ENCODE peak calls at places on chromosomes 5 and 9, in nine cellular contexts. One of them, this sample, is unnamed. For H3K4me1 and H3K9me3, the result is how much of the 10 kb centered on the place peaks cover.

GRCh38 chr5:56479701-56480304 is 246.7 kb upstream of the ANKRD55 start:
- DNase-seq in left ventricle myocardium inferior: no peak
- DNase-seq in prostate gland: no peak
- DNase-seq in fibroblast of lung: no peak
- DNase-seq in heart left ventricle: no peak
- DNase-seq in GM23248: no peak
- DNase-seq in psoas muscle: no peak
- DNase-seq in CD8-positive, alpha-beta T cell: no peak
- DNase-seq in OCI-LY7: peak
- DNase-seq in this sample: no peak

GRCh38 chr9:126125177-126125576 is 201.5 kb upstream of the MVB12B start:
- DNase-seq in heart left ventricle: no peak
- DNase-seq in left ventricle myocardium inferior: no peak
- DNase-seq in CD8-positive, alpha-beta T cell: no peak
- DNase-seq in GM23248: no peak
- DNase-seq in fibroblast of lung: no peak
- DNase-seq in psoas muscle: no peak
- DNase-seq in prostate gland: no peak
- DNase-seq in OCI-LY7: no peak
- DNase-seq in this sample: no peak

GRCh38 chr9:87099383-87099782 is 152.1 kb upstream of the GAS1 start:
- DNase-seq in GM23248: peak
- DNase-seq in CD8-positive, alpha-beta T cell: no peak
- DNase-seq in heart left ventricle: no peak
- DNase-seq in OCI-LY7: no peak
- DNase-seq in fibroblast of lung: no peak
- DNase-seq in left ventricle myocardium inferior: no peak
- DNase-seq in prostate gland: no peak
- DNase-seq in psoas muscle: no peak
- DNase-seq in this sample: no peak

GRCh38 chr9:32579706-32580331 is 6.9 kb upstream of the NDUFB6 start:
- DNase-seq in OCI-LY7: peak
- DNase-seq in heart left ventricle: peak
- DNase-seq in fibroblast of lung: peak
- DNase-seq in GM23248: peak
- DNase-seq in CD8-positive, alpha-beta T cell: peak
- DNase-seq in psoas muscle: peak
- DNase-seq in prostate gland: peak
- DNase-seq in left ventricle myocardium inferior: peak
- DNase-seq in this sample: peak

GRCh38 chr5:113608113-113608551 is 94.6 kb downstream of the YTHDC2 start:
- DNase-seq in fibroblast of lung: peak
- DNase-seq in left ventricle myocardium inferior: no peak
- DNase-seq in GM23248: peak
- DNase-seq in heart left ventricle: no peak
- DNase-seq in psoas muscle: no peak
- DNase-seq in prostate gland: no peak
- DNase-seq in OCI-LY7: no peak
- DNase-seq in CD8-positive, alpha-beta T cell: no peak
- DNase-seq in this sample: no peak

GRCh38 chr9:107127608-107128007 is 155.5 kb upstream of the RAD23B start:
- DNase-seq in CD8-positive, alpha-beta T cell: no peak
- DNase-seq in fibroblast of lung: no peak
- DNase-seq in GM23248: no peak
- DNase-seq in left ventricle myocardium inferior: no peak
- DNase-seq in prostate gland: no peak
- DNase-seq in psoas muscle: no peak
- DNase-seq in heart left ventricle: no peak
- DNase-seq in OCI-LY7: no peak
- DNase-seq in this sample: no peak

GRCh38 chr9:6563036-6563435 is 82.5 kb downstream of the GLDC start:
- DNase-seq in left ventricle myocardium inferior: no peak
- DNase-seq in GM23248: no peak
- DNase-seq in heart left ventricle: no peak
- DNase-seq in fibroblast of lung: no peak
- DNase-seq in prostate gland: no peak
- DNase-seq in CD8-positive, alpha-beta T cell: no peak
- DNase-seq in OCI-LY7: no peak
- DNase-seq in psoas muscle: no peak
- DNase-seq in this sample: no peak

GRCh38 chr9:134724231-134724911 is 82.8 kb downstream of the COL5A1 start:
- DNase-seq in OCI-LY7: no peak
- DNase-seq in psoas muscle: peak
- DNase-seq in CD8-positive, alpha-beta T cell: no peak
- DNase-seq in GM23248: peak
- DNase-seq in heart left ventricle: no peak
- DNase-seq in left ventricle myocardium inferior: peak
- DNase-seq in fibroblast of lung: peak
- DNase-seq in prostate gland: no peak
- DNase-seq in this sample: no peak

GRCh38 chr5:42301349-42301748 is 121.9 kb upstream of the GHR start:
- DNase-seq in OCI-LY7: no peak
- DNase-seq in left ventricle myocardium inferior: no peak
- DNase-seq in GM23248: peak
- DNase-seq in fibroblast of lung: peak
- DNase-seq in psoas muscle: no peak
- DNase-seq in prostate gland: no peak
- DNase-seq in CD8-positive, alpha-beta T cell: no peak
- DNase-seq in heart left ventricle: no peak
- DNase-seq in this sample: no peak

GRCh38 chr5:14608169-14608568 is 26.6 kb downstream of the OTULINL start:
- DNase-seq in CD8-positive, alpha-beta T cell: no peak
- DNase-seq in prostate gland: no peak
- DNase-seq in psoas muscle: no peak
- DNase-seq in fibroblast of lung: no peak
- DNase-seq in OCI-LY7: no peak
- DNase-seq in left ventricle myocardium inferior: no peak
- DNase-seq in heart left ventricle: no peak
- DNase-seq in GM23248: no peak
- DNase-seq in this sample: no peak

GRCh38 chr9:70218767-70219166 is 40.0 kb upstream of the SMC5 start:
- DNase-seq in psoas muscle: no peak
- DNase-seq in fibroblast of lung: peak
- DNase-seq in CD8-positive, alpha-beta T cell: no peak
- DNase-seq in GM23248: peak
- DNase-seq in OCI-LY7: no peak
- DNase-seq in prostate gland: no peak
- DNase-seq in heart left ventricle: no peak
- DNase-seq in left ventricle myocardium inferior: no peak
- DNase-seq in this sample: no peak

GRCh38 chr9:137041134-137041533 is 4.8 kb downstream of the NPDC1 start:
- DNase-seq in GM23248: no peak
- DNase-seq in fibroblast of lung: no peak
- DNase-seq in CD8-positive, alpha-beta T cell: no peak
- DNase-seq in prostate gland: no peak
- DNase-seq in heart left ventricle: no peak
- DNase-seq in psoas muscle: no peak
- DNase-seq in left ventricle myocardium inferior: no peak
- DNase-seq in OCI-LY7: no peak
- DNase-seq in this sample: no peak
- H3K4me3 ChIP-seq in GM23248: no peak
- H3K4me3 ChIP-seq in fibroblast of lung: no peak
- H3K4me3 ChIP-seq in CD8-positive, alpha-beta T cell: no peak
- H3K4me3 ChIP-seq in prostate gland: no peak
- H3K4me3 ChIP-seq in heart left ventricle: no peak
- H3K4me3 ChIP-seq in psoas muscle: no peak
- H3K4me3 ChIP-seq in left ventricle myocardium inferior: no peak
- H3K4me3 ChIP-seq in OCI-LY7: no peak
- H3K4me3 ChIP-seq in this sample: no peak

GRCh38 chr5:57855831-57856230 is 373.2 kb upstream of the ACTBL2 start:
- DNase-seq in prostate gland: no peak
- DNase-seq in GM23248: no peak
- DNase-seq in left ventricle myocardium inferior: no peak
- DNase-seq in heart left ventricle: no peak
- DNase-seq in CD8-positive, alpha-beta T cell: no peak
- DNase-seq in fibroblast of lung: no peak
- DNase-seq in psoas muscle: no peak
- DNase-seq in OCI-LY7: no peak
- DNase-seq in this sample: no peak
- H3K4me1 ChIP-seq in prostate gland: under half
- H3K4me1 ChIP-seq in GM23248: under half
- H3K4me1 ChIP-seq in left ventricle myocardium inferior: under half
- H3K4me1 ChIP-seq in heart left ventricle: under half
- H3K4me1 ChIP-seq in CD8-positive, alpha-beta T cell: under half
- H3K4me1 ChIP-seq in fibroblast of lung: under half
- H3K4me1 ChIP-seq in psoas muscle: under half
- H3K4me1 ChIP-seq in OCI-LY7: under half
- H3K4me1 ChIP-seq in this sample: under half

DNA sequence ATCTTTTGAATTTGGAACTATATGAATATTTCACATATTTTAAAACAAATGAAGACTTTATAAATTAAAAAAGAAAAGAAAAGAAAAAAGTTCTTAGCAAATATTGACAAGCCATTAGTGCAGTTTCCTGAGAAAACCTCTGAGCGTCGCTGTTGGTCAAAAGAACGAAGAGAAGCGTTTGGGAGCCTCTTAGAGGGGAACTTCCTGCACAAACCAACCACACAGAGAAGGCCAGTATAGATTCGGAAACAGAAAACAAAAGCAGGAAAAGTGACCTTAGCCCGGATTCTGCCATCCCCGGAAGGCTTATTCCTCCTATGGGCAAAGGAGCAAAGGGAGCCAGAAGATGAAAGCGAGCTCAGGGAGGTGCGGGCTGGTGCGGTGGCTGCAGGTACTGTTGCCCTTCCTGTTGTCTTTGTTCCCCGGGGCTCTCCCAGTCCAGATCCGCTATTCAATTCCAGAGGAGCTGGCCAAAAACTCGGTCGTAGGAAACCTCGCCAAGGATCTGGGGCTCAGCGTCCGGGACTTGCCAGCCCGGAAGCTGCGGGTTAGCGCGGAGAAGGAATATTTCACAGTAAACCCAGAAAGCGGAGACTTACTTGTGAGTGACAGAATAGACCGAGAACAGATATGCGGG is at the start of gene PCDHGB2:
- DNase-seq in GM23248: peak
- DNase-seq in fibroblast of lung: peak
- DNase-seq in prostate gland: no peak
- DNase-seq in OCI-LY7: peak
- DNase-seq in psoas muscle: no peak
- DNase-seq in CD8-positive, alpha-beta T cell: no peak
- DNase-seq in left ventricle myocardium inferior: no peak
- DNase-seq in heart left ventricle: no peak
- DNase-seq in this sample: no peak
- H3K9me3 ChIP-seq in GM23248: under half
- H3K9me3 ChIP-seq in fibroblast of lung: under half
- H3K9me3 ChIP-seq in prostate gland: under half
- H3K9me3 ChIP-seq in OCI-LY7: under half
- H3K9me3 ChIP-seq in psoas muscle: under half
- H3K9me3 ChIP-seq in CD8-positive, alpha-beta T cell: under half
- H3K9me3 ChIP-seq in left ventricle myocardium inferior: half or more
- H3K9me3 ChIP-seq in heart left ventricle: half or more
- H3K9me3 ChIP-seq in this sample: under half

DNA sequence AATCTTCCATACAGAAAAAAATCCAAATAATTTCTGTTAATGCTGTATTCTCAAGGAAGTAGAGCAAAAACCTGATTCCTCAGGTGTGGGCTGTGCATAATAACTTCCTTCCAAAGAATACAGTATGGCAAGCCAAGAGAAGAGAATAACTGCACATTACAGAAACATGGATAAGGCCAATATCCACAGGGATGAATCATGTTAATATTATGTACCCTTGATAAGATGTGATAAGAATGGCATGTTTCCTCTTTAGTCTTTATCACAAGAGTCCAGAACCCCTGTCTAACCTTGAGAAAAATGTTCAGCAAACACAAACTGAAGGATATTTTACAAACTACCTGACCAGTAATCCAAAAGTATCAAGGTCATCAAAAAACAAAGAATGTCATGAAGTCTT is 795.8 kb downstream of the SEMA5A start:
- DNase-seq in GM23248: no peak
- DNase-seq in fibroblast of lung: no peak
- DNase-seq in OCI-LY7: no peak
- DNase-seq in left ventricle myocardium inferior: no peak
- DNase-seq in CD8-positive, alpha-beta T cell: no peak
- DNase-seq in prostate gland: no peak
- DNase-seq in heart left ventricle: no peak
- DNase-seq in psoas muscle: no peak
- DNase-seq in this sample: no peak
- H3K4me3 ChIP-seq in GM23248: no peak
- H3K4me3 ChIP-seq in fibroblast of lung: no peak
- H3K4me3 ChIP-seq in OCI-LY7: no peak
- H3K4me3 ChIP-seq in left ventricle myocardium inferior: no peak
- H3K4me3 ChIP-seq in CD8-positive, alpha-beta T cell: no peak
- H3K4me3 ChIP-seq in prostate gland: no peak
- H3K4me3 ChIP-seq in heart left ventricle: no peak
- H3K4me3 ChIP-seq in psoas muscle: no peak
- H3K4me3 ChIP-seq in this sample: no peak

GRCh38 chr5:173326501-173326960 is 1.7 kb downstream of the STC2 start:
- DNase-seq in left ventricle myocardium inferior: no peak
- DNase-seq in fibroblast of lung: peak
- DNase-seq in CD8-positive, alpha-beta T cell: no peak
- DNase-seq in GM23248: peak
- DNase-seq in heart left ventricle: no peak
- DNase-seq in prostate gland: no peak
- DNase-seq in OCI-LY7: no peak
- DNase-seq in psoas muscle: no peak
- DNase-seq in this sample: no peak
- H3K4me1 ChIP-seq in left ventricle myocardium inferior: half or more
- H3K4me1 ChIP-seq in fibroblast of lung: under half
- H3K4me1 ChIP-seq in CD8-positive, alpha-beta T cell: under half
- H3K4me1 ChIP-seq in GM23248: under half
- H3K4me1 ChIP-seq in heart left ventricle: under half
- H3K4me1 ChIP-seq in prostate gland: under half
- H3K4me1 ChIP-seq in OCI-LY7: under half
- H3K4me1 ChIP-seq in psoas muscle: under half
- H3K4me1 ChIP-seq in this sample: under half

GRCh38 chr5:152711996-152712395 is 306.9 kb upstream of the NMUR2 start:
- DNase-seq in heart left ventricle: no peak
- DNase-seq in OCI-LY7: no peak
- DNase-seq in CD8-positive, alpha-beta T cell: no peak
- DNase-seq in left ventricle myocardium inferior: no peak
- DNase-seq in psoas muscle: no peak
- DNase-seq in fibroblast of lung: no peak
- DNase-seq in prostate gland: no peak
- DNase-seq in GM23248: peak
- DNase-seq in this sample: no peak

DNA sequence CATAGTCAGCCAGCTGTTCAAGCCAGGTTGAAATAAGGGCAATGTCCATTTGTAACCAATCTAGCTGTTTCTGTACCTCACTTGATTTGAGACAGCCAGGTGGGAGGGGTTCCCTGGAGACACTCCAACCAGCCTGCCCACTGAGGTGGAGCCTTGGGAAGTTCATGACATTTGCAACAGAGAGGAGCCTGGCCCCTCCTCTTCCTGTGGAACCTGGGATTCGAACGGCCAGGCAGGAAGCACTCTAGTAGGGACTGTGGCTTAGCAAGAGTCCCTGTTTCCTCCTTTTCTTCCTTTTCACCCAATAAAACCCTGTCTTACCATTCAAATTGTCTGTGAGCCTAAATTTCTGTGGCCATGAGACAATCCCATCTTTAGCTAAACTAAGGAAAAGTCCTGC is 312.3 kb upstream of the NMUR2 start:
- DNase-seq in GM23248: no peak
- DNase-seq in left ventricle myocardium inferior: no peak
- DNase-seq in psoas muscle: no peak
- DNase-seq in fibroblast of lung: no peak
- DNase-seq in heart left ventricle: no peak
- DNase-seq in CD8-positive, alpha-beta T cell: no peak
- DNase-seq in prostate gland: no peak
- DNase-seq in OCI-LY7: no peak
- DNase-seq in this sample: no peak
- H3K9me3 ChIP-seq in GM23248: under half
- H3K9me3 ChIP-seq in left ventricle myocardium inferior: under half
- H3K9me3 ChIP-seq in psoas muscle: under half
- H3K9me3 ChIP-seq in fibroblast of lung: under half
- H3K9me3 ChIP-seq in heart left ventricle: under half
- H3K9me3 ChIP-seq in CD8-positive, alpha-beta T cell: under half
- H3K9me3 ChIP-seq in prostate gland: under half
- H3K9me3 ChIP-seq in OCI-LY7: under half
- H3K9me3 ChIP-seq in this sample: under half

This sample was measured in effector memory CD4-positive, alpha-beta T cell.